ENCODE peak calls at places on chromosomes 11 and 22, in seven cellular contexts. W, K, Z, R, I, P and G are unnamed samples.

GRCh38 chr11:44246726-44247125 is 63.2 kb downstream of the ALX4 start:
- DNase-seq in W (no peak), Z (no peak), R (no peak), P (no peak), K (no peak), I (no peak), G (no peak)

GRCh38 chr11:33695051-33695566 is 5.5 kb downstream of the C11orf91 start:
- DNase-seq in I (no peak), R (no peak), P (no peak), W (peak; percentile 28), K (no peak), Z (no peak), G (no peak)

GRCh38 chr11:46903846-46904245 is 14.5 kb downstream of the LRP4 start:
- DNase-seq in K (no peak), Z (no peak), I (no peak), W (no peak), P (no peak), R (no peak), G (no peak)

GRCh38 chr11:5380740-5381342 is 2.8 kb upstream of the OR51M1 start:
- DNase-seq in P (peak; percentile 70), R (peak; percentile 53), I (peak; percentile 17), K (no peak), W (peak; percentile 52), Z (peak; percentile 40), G (no peak)

GRCh38 chr11:125939081-125939521 is 6.7 kb upstream of the VSIG10L2 start:
- DNase-seq in W (no peak), P (peak; percentile 42), I (no peak), K (no peak), Z (no peak), R (no peak), G (no peak)

GRCh38 chr11:109033627-109034340 is 368.9 kb downstream of the DDX10 start:
- DNase-seq in Z (no peak), W (no peak), R (no peak), P (no peak), I (no peak), K (no peak), G (no peak)

GRCh38 chr22:43319661-43320486 is 23.3 kb downstream of the SCUBE1 start:
- DNase-seq in Z (no peak), R (no peak), K (no peak), W (no peak), P (no peak), I (no peak), G (no peak)

GRCh38 chr11:127454856-127455255 is 454.3 kb upstream of the KIRREL3 start:
- DNase-seq in Z (no peak), I (no peak), K (no peak), W (no peak), P (no peak), R (no peak), G (no peak)

GRCh38 chr22:19621372-19622060 is 92.8 kb upstream of the SEPTIN5 start:
- DNase-seq in Z (no peak), K (no peak), P (no peak), W (no peak), I (no peak), R (no peak), G (no peak)

GRCh38 chr11:32586576-32587190 is 3.1 kb downstream of the EIF3M start:
- DNase-seq in W (peak; percentile 46), R (peak; percentile 49), K (no peak), I (no peak), Z (peak; percentile 41), P (no peak), G (no peak)

GRCh38 chr11:96113100-96113710 is 189.3 kb upstream of the MTMR2 start:
- DNase-seq in W (no peak), P (no peak), I (no peak), R (no peak), K (no peak), Z (no peak), G (no peak)

GRCh38 chr11:110376711-110377324 is 52.9 kb upstream of the FDX1 start:
- DNase-seq in W (peak; percentile 91), R (peak; percentile 54), Z (peak; percentile 67), I (no peak), P (no peak), K (peak; percentile 36), G (no peak)

GRCh38 chr11:844693-845644 is 2.3 kb downstream of the TSPAN4 start:
- DNase-seq in Z (peak; percentile 82), W (peak; percentile 88), K (no peak), R (peak; percentile 71), P (peak; percentile 89), I (no peak), G (no peak)

GRCh38 chr11:31254411-31254810 is 115.1 kb downstream of the DCDC1 start:
- DNase-seq in Z (no peak), I (no peak), P (no peak), W (no peak), R (no peak), K (no peak), G (no peak)

GRCh38 chr11:120024046-120024445 is 113.9 kb downstream of the TRIM29 start:
- DNase-seq in R (no peak), K (no peak), Z (no peak), W (no peak), P (peak; percentile 46), I (no peak), G (no peak)

GRCh38 chr22:46069518-46070214 is 80.7 kb upstream of the PPARA start:
- DNase-seq in Z (peak; percentile 78), K (no peak), W (no peak), P (no peak), I (no peak), R (no peak), G (no peak)
- TF ChIP-seq POLR2AphosphoS5 in Z (peak; percentile 80), K (no peak), W (no peak), P (no peak), I (no peak), R (no peak), G (no peak)

GRCh38 chr22:31952459-31952858 is 8.1 kb downstream of the YWHAH start:
- DNase-seq in P (no peak), Z (no peak), I (no peak), W (no peak), R (no peak), K (no peak), G (no peak)
- TF ChIP-seq TAF1 in P (no peak), Z (no peak), I (no peak), W (no peak), R (no peak), K (no peak), G (no peak)

DNA sequence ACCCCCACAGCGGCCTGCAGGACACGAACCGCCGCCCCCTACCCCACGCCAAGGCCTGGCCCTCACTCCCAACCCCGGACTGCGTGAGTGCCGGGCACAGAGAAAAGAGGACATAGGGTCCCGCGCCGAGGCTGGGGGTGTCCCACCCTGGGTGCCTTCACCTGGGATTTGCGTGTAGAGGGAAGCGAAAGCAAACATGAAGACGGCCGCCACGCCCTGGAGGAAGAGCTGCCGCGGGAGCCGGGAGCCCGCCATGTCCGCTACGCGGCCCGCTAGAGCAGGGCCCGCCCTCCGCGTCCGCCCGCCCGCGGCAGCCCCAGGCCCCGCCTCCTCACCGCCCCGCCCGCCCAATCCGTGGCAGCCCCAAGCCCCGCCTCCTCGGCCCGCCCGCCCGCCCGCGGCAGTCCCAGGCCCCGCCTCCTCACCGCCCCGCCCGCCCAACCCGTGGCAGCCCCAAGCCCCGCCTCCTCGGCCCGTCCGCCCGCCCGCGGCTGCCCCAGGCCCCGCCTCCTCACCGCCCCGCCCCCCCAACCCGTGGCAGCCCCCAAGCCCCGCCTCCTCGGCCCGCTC is at the start of gene LMF2:
- DNase-seq in Z (peak; percentile 98), K (no peak), W (peak; percentile 56), I (peak; percentile 99), R (no peak), P (peak; percentile 92), G (peak; percentile 98)
- TF ChIP-seq POLR2AphosphoS5 in Z (peak; percentile 64), K (peak; percentile 7), W (peak; percentile 52), I (peak; percentile 2), R (no peak), P (no peak), G (peak; percentile 9)

GRCh38 chr11:8312966-8313365 is 49.3 kb upstream of the LMO1 start:
- DNase-seq in P (no peak), K (no peak), I (no peak), W (no peak), Z (no peak), R (no peak), G (no peak)
- TF ChIP-seq TAF1 in P (no peak), K (no peak), I (no peak), W (no peak), Z (no peak), R (no peak), G (no peak)

GRCh38 chr11:115198301-115198700 is 305.9 kb downstream of the CADM1 start:
- DNase-seq in R (no peak), W (no peak), P (no peak), I (no peak), Z (no peak), K (no peak), G (no peak)

GRCh38 chr11:115199501-115199900 is 304.7 kb downstream of the CADM1 start:
- DNase-seq in K (no peak), R (no peak), I (no peak), W (no peak), Z (no peak), P (no peak), G (no peak)

GRCh38 chr11:115202900-115203552 is 301.2 kb downstream of the CADM1 start:
- DNase-seq in P (no peak), I (no peak), R (no peak), Z (no peak), W (no peak), K (no peak), G (no peak)

GRCh38 chr11:115202061-115202460 is 302.2 kb downstream of the CADM1 start:
- DNase-seq in Z (no peak), W (no peak), K (no peak), P (no peak), I (no peak), R (no peak), G (no peak)

GRCh38 chr11:115201121-115201792 is 303.0 kb downstream of the CADM1 start:
- DNase-seq in I (no peak), P (no peak), Z (peak; percentile 37), K (no peak), W (no peak), R (no peak), G (no peak)
- TF ChIP-seq POLR2AphosphoS5 in I (no peak), P (no peak), Z (no peak), K (no peak), W (no peak), R (no peak), G (no peak)

GRCh38 chr22:48957987-48958321 is 869.7 kb downstream of the BRD1 start:
- DNase-seq in W (no peak), P (no peak), R (no peak), I (no peak), Z (no peak), K (no peak), G (no peak)
- TF ChIP-seq TAF1 in W (no peak), P (no peak), R (no peak), I (no peak), Z (no peak), K (no peak), G (no peak)